ENCODE peak calls at places on chromosomes 16 and 17, in four cellular contexts. One of them, this sample, is unnamed. For H3K36me3 and H3K4me1, the result is how much of the 10 kb centered on the place peaks cover.

GRCh38 chr16:84186685-84187437 is at the start of gene TAF1C:
- ATAC-seq in gastrocnemius medialis: peak
- ATAC-seq in HepG2: peak
- ATAC-seq in body of pancreas: peak
- ATAC-seq in this sample: peak

GRCh38 chr16:68388124-68388523 is 60.2 kb downstream of the SMPD3 start:
- ATAC-seq in gastrocnemius medialis: no peak
- ATAC-seq in HepG2: no peak
- ATAC-seq in body of pancreas: no peak
- ATAC-seq in this sample: no peak

GRCh38 chr17:75267403-75268232 is 3.4 kb downstream of the MIF4GD start:
- ATAC-seq in gastrocnemius medialis: no peak
- ATAC-seq in HepG2: peak
- ATAC-seq in body of pancreas: no peak
- ATAC-seq in this sample: no peak

GRCh38 chr17:43662432-43663141 is 865 bp upstream of the MEOX1 start:
- ATAC-seq in gastrocnemius medialis: no peak
- ATAC-seq in HepG2: no peak
- ATAC-seq in body of pancreas: no peak
- ATAC-seq in this sample: no peak

GRCh38 chr17:77382966-77383612 is 242.3 kb downstream of the SEC14L1 start:
- ATAC-seq in gastrocnemius medialis: peak
- ATAC-seq in HepG2: no peak
- ATAC-seq in body of pancreas: no peak
- ATAC-seq in this sample: peak

GRCh38 chr17:63476857-63477470 is at the start of gene ACE:
- ATAC-seq in gastrocnemius medialis: no peak
- ATAC-seq in HepG2: peak
- ATAC-seq in body of pancreas: peak
- ATAC-seq in this sample: peak

GRCh38 chr17:46169913-46170312 is 23.3 kb downstream of the KANSL1 start:
- ATAC-seq in gastrocnemius medialis: no peak
- ATAC-seq in HepG2: no peak
- ATAC-seq in body of pancreas: no peak
- ATAC-seq in this sample: no peak

GRCh38 chr17:66241839-66242238 is 12.6 kb upstream of the APOH start:
- ATAC-seq in gastrocnemius medialis: no peak
- ATAC-seq in HepG2: no peak
- ATAC-seq in body of pancreas: no peak
- ATAC-seq in this sample: no peak

GRCh38 chr17:74307984-74308773 is 17.8 kb upstream of the KIF19 start:
- ATAC-seq in gastrocnemius medialis: no peak
- ATAC-seq in HepG2: no peak
- ATAC-seq in body of pancreas: no peak
- ATAC-seq in this sample: no peak

GRCh38 chr16:77788196-77789084 is at the start of gene VAT1L:
- ATAC-seq in gastrocnemius medialis: no peak
- ATAC-seq in HepG2: peak
- ATAC-seq in body of pancreas: no peak
- ATAC-seq in this sample: peak

GRCh38 chr16:85330694-85331188 is 218.5 kb upstream of the CIBAR2 start:
- ATAC-seq in gastrocnemius medialis: peak
- ATAC-seq in HepG2: peak
- ATAC-seq in body of pancreas: peak
- ATAC-seq in this sample: peak

GRCh38 chr17:68705331-68706166 is 104.4 kb upstream of the FAM20A start:
- ATAC-seq in gastrocnemius medialis: no peak
- ATAC-seq in HepG2: no peak
- ATAC-seq in body of pancreas: peak
- ATAC-seq in this sample: peak

GRCh38 chr17:67364847-67365761 is 1.3 kb downstream of the PSMD12 start:
- ATAC-seq in gastrocnemius medialis: peak
- ATAC-seq in HepG2: peak
- ATAC-seq in body of pancreas: no peak
- ATAC-seq in this sample: no peak

GRCh38 chr16:87706278-87707000 is 59.3 kb downstream of the KLHDC4 start:
- ATAC-seq in gastrocnemius medialis: no peak
- ATAC-seq in HepG2: peak
- ATAC-seq in body of pancreas: peak
- ATAC-seq in this sample: no peak

GRCh38 chr16:14475370-14476139 is 154.5 kb downstream of the PARN start:
- ATAC-seq in gastrocnemius medialis: no peak
- ATAC-seq in HepG2: peak
- ATAC-seq in body of pancreas: peak
- ATAC-seq in this sample: no peak

GRCh38 chr16:31088459-31089183 is at the start of gene PRSS53:
- ATAC-seq in gastrocnemius medialis: no peak
- ATAC-seq in HepG2: no peak
- ATAC-seq in body of pancreas: no peak
- ATAC-seq in this sample: no peak

GRCh38 chr17:69342896-69343644 is 16.1 kb upstream of the ABCA5 start:
- ATAC-seq in gastrocnemius medialis: peak
- ATAC-seq in HepG2: no peak
- ATAC-seq in body of pancreas: peak
- ATAC-seq in this sample: no peak

GRCh38 chr16:84607694-84608093 is 10.2 kb downstream of the COTL1 start:
- ATAC-seq in gastrocnemius medialis: no peak
- ATAC-seq in HepG2: no peak
- ATAC-seq in body of pancreas: no peak
- ATAC-seq in this sample: no peak

GRCh38 chr17:82808006-82808405 is 31.8 kb downstream of the ZNF750 start:
- ATAC-seq in gastrocnemius medialis: no peak
- ATAC-seq in HepG2: no peak
- ATAC-seq in body of pancreas: no peak
- ATAC-seq in this sample: no peak

GRCh38 chr16:80356365-80356764 is 184.4 kb upstream of the DYNLRB2 start:
- ATAC-seq in gastrocnemius medialis: no peak
- ATAC-seq in HepG2: no peak
- ATAC-seq in body of pancreas: no peak
- ATAC-seq in this sample: no peak

GRCh38 chr17:41775394-41776226 is 10.9 kb downstream of the JUP start:
- ATAC-seq in gastrocnemius medialis: peak
- ATAC-seq in HepG2: no peak
- ATAC-seq in body of pancreas: no peak
- ATAC-seq in this sample: no peak
- TF ChIP-seq POLR2A in gastrocnemius medialis: no peak
- TF ChIP-seq POLR2A in HepG2: no peak
- TF ChIP-seq POLR2A in body of pancreas: no peak
- TF ChIP-seq POLR2A in this sample: no peak

DNA sequence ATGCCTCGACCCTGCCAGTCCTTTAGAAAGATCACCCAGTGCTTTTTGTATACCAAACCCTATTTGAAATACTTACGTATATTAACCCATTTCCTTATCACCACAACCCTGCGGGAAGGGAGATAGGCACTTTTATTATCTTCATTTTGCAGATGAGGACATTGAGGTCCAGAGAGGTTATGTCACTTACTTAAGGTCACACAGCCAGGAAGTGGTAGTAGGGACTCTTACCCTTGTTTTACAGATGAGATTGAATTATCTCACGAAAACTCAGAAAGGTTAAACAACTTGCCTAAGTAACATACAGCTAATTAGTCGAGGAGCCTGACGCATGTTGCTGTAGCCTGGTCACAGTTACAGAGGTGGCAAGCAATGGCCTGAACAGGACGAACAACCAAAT is 38.3 kb downstream of the IL4R start:
- ATAC-seq in gastrocnemius medialis: no peak
- ATAC-seq in HepG2: no peak
- ATAC-seq in body of pancreas: no peak
- ATAC-seq in this sample: no peak
- H3K36me3 ChIP-seq in gastrocnemius medialis: under half
- H3K36me3 ChIP-seq in HepG2: under half
- H3K36me3 ChIP-seq in body of pancreas: under half
- H3K36me3 ChIP-seq in this sample: under half

GRCh38 chr16:86581458-86581857 is 3.1 kb downstream of the FOXL1 start:
- ATAC-seq in gastrocnemius medialis: no peak
- ATAC-seq in HepG2: no peak
- ATAC-seq in body of pancreas: no peak
- ATAC-seq in this sample: no peak
- H3K4me1 ChIP-seq in gastrocnemius medialis: under half
- H3K4me1 ChIP-seq in HepG2: under half
- H3K4me1 ChIP-seq in body of pancreas: under half
- H3K4me1 ChIP-seq in this sample: under half

GRCh38 chr17:81419333-81419885 is 24.2 kb downstream of the BAHCC1 start:
- ATAC-seq in gastrocnemius medialis: peak
- ATAC-seq in HepG2: no peak
- ATAC-seq in body of pancreas: peak
- ATAC-seq in this sample: peak
- TF ChIP-seq POLR2A in gastrocnemius medialis: peak
- TF ChIP-seq POLR2A in HepG2: no peak
- TF ChIP-seq POLR2A in body of pancreas: peak
- TF ChIP-seq POLR2A in this sample: peak

GRCh38 chr16:66936462-66936861 is 1.1 kb downstream of the CES2 start:
- ATAC-seq in gastrocnemius medialis: peak
- ATAC-seq in HepG2: no peak
- ATAC-seq in body of pancreas: no peak
- ATAC-seq in this sample: no peak
- H3K36me3 ChIP-seq in gastrocnemius medialis: half or more
- H3K36me3 ChIP-seq in HepG2: under half
- H3K36me3 ChIP-seq in body of pancreas: under half
- H3K36me3 ChIP-seq in this sample: under half

DNA sequence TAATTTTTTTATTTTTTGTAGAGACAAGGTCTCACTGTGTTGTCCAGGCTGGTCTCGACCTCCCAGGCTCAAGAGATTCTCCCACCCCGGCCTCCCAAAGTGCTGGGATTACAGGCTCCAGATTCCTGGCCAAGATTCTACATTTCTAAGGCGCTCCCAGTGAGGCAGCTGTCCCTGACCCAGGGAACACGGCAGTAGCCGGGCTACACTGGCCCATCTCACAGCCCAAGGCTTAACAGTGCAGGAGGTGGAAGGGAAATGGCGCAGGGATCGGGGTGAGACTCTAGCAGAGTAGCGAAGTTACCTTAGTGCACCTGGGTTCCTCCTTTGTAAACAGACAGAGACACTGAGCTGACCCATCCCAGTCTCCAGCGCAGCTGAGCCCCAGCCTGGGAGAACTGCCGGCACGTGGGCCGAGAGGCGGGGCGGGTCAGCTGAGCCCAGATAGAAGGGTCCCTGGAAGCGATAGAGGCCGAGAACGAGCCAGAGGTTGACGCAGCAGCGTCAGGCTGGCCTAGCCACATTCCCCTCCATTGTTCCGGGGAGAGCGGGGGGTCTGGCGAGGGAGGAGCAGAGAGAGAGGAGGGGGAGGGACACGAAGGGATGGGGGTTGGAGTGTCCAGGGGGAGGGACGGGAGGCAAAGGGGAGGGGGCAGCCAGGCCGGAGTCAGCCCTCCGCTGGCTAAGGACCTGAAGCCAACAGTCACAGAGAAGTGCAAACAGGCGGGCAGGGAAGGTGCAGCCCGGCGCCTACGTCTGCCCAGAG is 2.5 kb downstream of the CARHSP1 start:
- ATAC-seq in gastrocnemius medialis: no peak
- ATAC-seq in HepG2: peak
- ATAC-seq in body of pancreas: no peak
- ATAC-seq in this sample: peak
- H3K4me1 ChIP-seq in gastrocnemius medialis: under half
- H3K4me1 ChIP-seq in HepG2: half or more
- H3K4me1 ChIP-seq in body of pancreas: half or more
- H3K4me1 ChIP-seq in this sample: half or more

GRCh38 chr16:63617990-63618763 is 1503.7 kb downstream of the CDH11 start:
- ATAC-seq in gastrocnemius medialis: no peak
- ATAC-seq in HepG2: no peak
- ATAC-seq in body of pancreas: peak
- ATAC-seq in this sample: no peak
- TF ChIP-seq POLR2A in gastrocnemius medialis: no peak
- TF ChIP-seq POLR2A in HepG2: no peak
- TF ChIP-seq POLR2A in body of pancreas: peak
- TF ChIP-seq POLR2A in this sample: no peak

DNA sequence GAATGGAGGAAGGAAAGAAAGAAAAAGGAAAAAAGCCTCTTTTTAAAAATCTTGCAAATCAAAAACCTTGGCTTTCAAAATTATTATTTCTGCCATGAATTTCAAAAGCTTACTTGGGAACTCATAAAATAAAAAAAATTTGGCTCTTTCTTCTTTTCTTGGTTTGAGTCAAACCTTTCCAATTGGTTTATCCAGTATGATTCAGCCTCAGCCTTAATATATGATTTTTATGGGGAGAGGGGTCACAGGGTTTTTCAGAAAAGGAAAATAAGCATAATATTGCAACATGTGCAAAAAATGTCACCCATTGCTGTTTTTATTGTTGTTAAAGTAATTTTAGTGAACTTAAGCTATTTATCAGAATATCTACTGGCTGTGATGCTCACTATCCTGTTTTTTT is 31.2 kb upstream of the HAPSTR1 start:
- ATAC-seq in gastrocnemius medialis: no peak
- ATAC-seq in HepG2: no peak
- ATAC-seq in body of pancreas: no peak
- ATAC-seq in this sample: no peak
- H3K36me3 ChIP-seq in gastrocnemius medialis: under half
- H3K36me3 ChIP-seq in HepG2: under half
- H3K36me3 ChIP-seq in body of pancreas: under half
- H3K36me3 ChIP-seq in this sample: under half